ENCODE peak calls at places on chromosomes 4 and X, in nine cellular contexts. Y is lower lobe of right lung; O is psoas muscle; X is sigmoid colon; L is coronary artery; P is tibial nerve; I is tibial artery; H is stomach; C is CD4-positive, alpha-beta T cell. V is an unnamed sample.

GRCh38 chrX:136057567-136057966 is 72.3 kb downstream of the SLC9A6 start:
- DNase-seq in Y (no peak), X (no peak), L (no peak), H (no peak), O (no peak), P (no peak), C (no peak), I (no peak), V (no peak)

GRCh38 chrX:7139202-7140081 is 8.1 kb upstream of the STS start:
- DNase-seq in I (no peak), P (no peak), X (no peak), O (no peak), L (no peak), C (no peak), H (no peak), Y (no peak), V (no peak)

GRCh38 chrX:48278958-48279357 is 23.8 kb downstream of the SSX1 start:
- DNase-seq in O (peak; percentile 69), X (peak; percentile 71), I (no peak), H (no peak), Y (no peak), P (peak; percentile 63), L (no peak), C (no peak), V (no peak)

GRCh38 chrX:130118941-130119640 is 8.8 kb upstream of the ELF4 start:
- DNase-seq in H (no peak), C (no peak), X (no peak), Y (no peak), I (no peak), P (no peak), O (no peak), L (no peak), V (no peak)

GRCh38 chr4:84878090-84878489 is 88.4 kb downstream of the WDFY3 start:
- DNase-seq in L (no peak), O (no peak), Y (no peak), X (no peak), P (no peak), H (no peak), C (no peak), I (no peak), V (no peak)

GRCh38 chr4:59712474-59712873 is 1487.7 kb upstream of the ADGRL3 start:
- DNase-seq in P (no peak), C (no peak), H (no peak), L (no peak), O (no peak), Y (no peak), X (no peak), I (no peak), V (no peak)

GRCh38 chr4:113701156-113701555 is 60.4 kb downstream of the CAMK2D start:
- DNase-seq in Y (no peak), C (no peak), I (no peak), L (no peak), P (no peak), X (no peak), O (no peak), H (no peak), V (no peak)

GRCh38 chrX:47723083-47723482 is 64.1 kb upstream of the UXT start:
- DNase-seq in Y (no peak), X (no peak), L (no peak), P (no peak), I (no peak), O (no peak), C (no peak), H (no peak), V (no peak)

GRCh38 chr4:158538176-158538575 is 16.5 kb downstream of the RXFP1 start:
- DNase-seq in I (no peak), X (no peak), C (no peak), Y (no peak), P (no peak), H (no peak), L (no peak), O (no peak), V (no peak)

GRCh38 chr4:41432889-41433288 is 105.1 kb upstream of the LIMCH1 start:
- DNase-seq in Y (no peak), L (no peak), H (no peak), C (no peak), X (no peak), I (no peak), O (no peak), P (no peak), V (no peak)

GRCh38 chr4:153217440-153217839 is 13.2 kb downstream of the TRIM2 start:
- DNase-seq in L (no peak), X (no peak), O (no peak), C (no peak), H (no peak), P (no peak), I (no peak), Y (no peak), V (no peak)

GRCh38 chr4:1793496-1793840 is 375 bp downstream of the FGFR3 start:
- DNase-seq in L (no peak), P (no peak), Y (no peak), O (no peak), I (no peak), H (peak; percentile 58), X (no peak), C (no peak), V (no peak)

GRCh38 chr4:111128327-111128726 is 505.4 kb upstream of the PITX2 start:
- DNase-seq in P (no peak), H (no peak), I (no peak), Y (no peak), X (no peak), O (no peak), C (no peak), L (no peak), V (no peak)

GRCh38 chr4:80434238-80434637 is 98.7 kb downstream of the CFAP299 start:
- DNase-seq in O (no peak), L (no peak), Y (no peak), X (no peak), H (no peak), I (no peak), C (no peak), P (no peak), V (no peak)

GRCh38 chr4:136768925-136769275 is 763.4 kb downstream of the PCDH18 start:
- DNase-seq in Y (no peak), O (no peak), P (no peak), I (no peak), X (no peak), H (no peak), C (no peak), L (no peak), V (no peak)

GRCh38 chr4:127783026-127783769 is 1.1 kb downstream of the HSPA4L start:
- DNase-seq in L (peak; percentile 88), H (peak; percentile 60), C (no peak), I (peak; percentile 88), P (peak; percentile 57), Y (peak; percentile 67), X (peak; percentile 87), O (peak; percentile 57), V (no peak)

GRCh38 chrX:40165206-40165605 is 67.4 kb upstream of the BCOR start:
- DNase-seq in C (no peak), L (no peak), Y (no peak), O (no peak), H (no peak), I (no peak), P (no peak), X (no peak), V (no peak)

GRCh38 chr4:55074386-55074785 is 51.0 kb downstream of the KDR start:
- DNase-seq in X (no peak), C (no peak), L (no peak), Y (no peak), I (no peak), O (no peak), H (no peak), P (no peak), V (no peak)

GRCh38 chr4:6908397-6909112 is 1.1 kb upstream of the TBC1D14 start:
- DNase-seq in O (peak; percentile 37), L (no peak), I (no peak), C (no peak), H (no peak), X (peak; percentile 53), P (no peak), Y (no peak), V (no peak)

GRCh38 chr4:150004481-150004880 is 73.8 kb upstream of the DCLK2 start:
- DNase-seq in P (no peak), I (no peak), X (no peak), O (no peak), C (no peak), Y (no peak), L (no peak), H (no peak), V (no peak)

GRCh38 chrX:12292996-12293765 is 154.9 kb downstream of the FRMPD4 start:
- DNase-seq in H (no peak), C (no peak), O (no peak), L (no peak), P (no peak), I (no peak), X (no peak), Y (no peak), V (no peak)

GRCh38 chrX:123920065-123920785 is 41.3 kb upstream of the STAG2 start:
- DNase-seq in C (no peak), X (no peak), O (no peak), I (no peak), Y (no peak), L (no peak), P (no peak), H (no peak), V (no peak)

GRCh38 chrX:38458071-38458470 is 103.3 kb upstream of the TSPAN7 start:
- DNase-seq in L (no peak), H (no peak), C (no peak), I (no peak), X (no peak), O (no peak), P (no peak), Y (no peak), V (no peak)

GRCh38 chr4:8560265-8561047 is 19.7 kb upstream of the GPR78 start:
- DNase-seq in H (no peak), X (no peak), C (no peak), Y (no peak), P (no peak), L (no peak), O (peak; percentile 23), I (peak; percentile 51), V (no peak)
- H3K27ac ChIP-seq in H (no peak overlapping the region), X (no peak overlapping the region), C (no peak overlapping the region), Y (no peak overlapping the region), P (no peak overlapping the region), L (no peak overlapping the region), O (no peak overlapping the region), I (no peak overlapping the region), V (no peak overlapping the region)

GRCh38 chr4:148061139-148061476 is 329.2 kb downstream of the ARHGAP10 start:
- DNase-seq in P (no peak), X (no peak), O (no peak), H (no peak), I (no peak), C (no peak), Y (no peak), L (no peak), V (no peak)
- H3K27ac ChIP-seq in P (no peak overlapping the region), X (no peak overlapping the region), O (peak overlapping the region; percentile 91), H (no peak overlapping the region), I (no peak overlapping the region), C (peak overlapping the region; percentile 54), Y (peak overlapping the region; percentile 47), L (no peak overlapping the region), V (no peak overlapping the region)

GRCh38 chr4:5759236-5760075 is 48.5 kb downstream of the EVC start:
- DNase-seq in Y (no peak), X (peak; percentile 50), L (peak; percentile 41), I (no peak), P (no peak), C (no peak), O (no peak), H (no peak), V (no peak)
- H3K27ac ChIP-seq in Y (no peak overlapping the region), X (no peak overlapping the region), L (no peak overlapping the region), I (no peak overlapping the region), P (no peak overlapping the region), C (no peak overlapping the region), O (no peak overlapping the region), H (no peak overlapping the region), V (no peak overlapping the region)

GRCh38 chrX:80841259-80841658 is 31.6 kb upstream of the BRWD3 start:
- DNase-seq in X (no peak), Y (no peak), P (no peak), H (no peak), I (no peak), O (no peak), L (no peak), C (no peak), V (no peak)
- H3K27ac ChIP-seq in X (no peak overlapping the region), Y (no peak overlapping the region), P (no peak overlapping the region), H (no peak overlapping the region), I (no peak overlapping the region), O (no peak overlapping the region), L (no peak overlapping the region), C (no peak overlapping the region), V (no peak overlapping the region)

V was measured in substantia nigra.